ENCODE peak calls at places on chromosomes 4 and X, in four cellular contexts. L is bronchial epithelial cell, O is small intestine, M is lung. P is an unnamed sample. For H3K36me3, the result is how much of the 10 kb centered on the place peaks cover.

GRCh38 chr4:77500801-77501200 is 104.8 kb upstream of the CXCL13 start:
- DNase-seq in L (no peak), O (no peak), M (no peak), P (no peak)

GRCh38 chr4:177051473-177052060 is 258.1 kb upstream of the NEIL3 start:
- DNase-seq in L (peak), O (peak), M (no peak), P (no peak)

GRCh38 chr4:1473718-1474117 is 67.5 kb upstream of the NKX1-1 start:
- DNase-seq in L (no peak), O (no peak), M (no peak), P (no peak)

GRCh38 chrX:110163488-110163887 is 154.4 kb downstream of the AMMECR1 start:
- DNase-seq in L (peak), O (no peak), M (no peak), P (no peak)

GRCh38 chr4:72312032-72312650 is 256.9 kb downstream of the ADAMTS3 start:
- DNase-seq in L (peak), O (peak), M (peak), P (peak)

GRCh38 chr4:143397335-143397734 is 60.7 kb downstream of the GAB1 start:
- DNase-seq in L (no peak), O (no peak), M (no peak), P (no peak)

GRCh38 chr4:139603576-139604387 is 47.8 kb upstream of the SETD7 start:
- DNase-seq in L (peak), O (peak), M (peak), P (no peak)

GRCh38 chrX:150605603-150606002 is 37.2 kb downstream of the MTM1 start:
- DNase-seq in L (no peak), O (no peak), M (no peak), P (no peak)

GRCh38 chr4:158481811-158482210 is 39.9 kb upstream of the RXFP1 start:
- DNase-seq in L (no peak), O (no peak), M (no peak), P (no peak)

GRCh38 chr4:2081540-2081939 is 22.4 kb downstream of the NAT8L start:
- DNase-seq in L (no peak), O (no peak), M (no peak), P (no peak)

GRCh38 chr4:6225469-6225868 is 25.1 kb upstream of the JAKMIP1 start:
- DNase-seq in L (peak), O (no peak), M (no peak), P (no peak)

GRCh38 chr4:14167876-14168510 is 540.5 kb upstream of the BOD1L1 start:
- DNase-seq in L (peak), O (no peak), M (no peak), P (no peak)

GRCh38 chrX:76029385-76029784 is 143.5 kb upstream of the PBDC1 start:
- DNase-seq in L (no peak), O (no peak), M (no peak), P (peak)

GRCh38 chrX:39827959-39828358 is 269.8 kb downstream of the BCOR start:
- DNase-seq in L (no peak), O (no peak), M (no peak), P (no peak)

GRCh38 chr4:38099908-38100407 is 139.8 kb downstream of the PTTG2 start:
- DNase-seq in L (peak), O (no peak), M (no peak), P (no peak)

GRCh38 chr4:742096-742741 is 36.6 kb downstream of the PCGF3 start:
- DNase-seq in L (no peak), O (no peak), M (no peak), P (no peak)

GRCh38 chrX:137313627-137314026 is 252.3 kb upstream of the ZIC3 start:
- DNase-seq in L (no peak), O (no peak), M (no peak), P (no peak)

GRCh38 chr4:142548491-142548890 is 297.6 kb downstream of the INPP4B start:
- DNase-seq in L (peak), O (no peak), M (no peak), P (no peak)

GRCh38 chr4:148935179-148935578 is 493.0 kb upstream of the NR3C2 start:
- DNase-seq in L (no peak), O (no peak), M (no peak), P (no peak)

GRCh38 chr4:163391756-163392155 is 48.1 kb downstream of the NPY5R start:
- DNase-seq in L (no peak), O (no peak), M (no peak), P (no peak)

GRCh38 chrX:11446331-11446730 is 153.1 kb downstream of the AMELX start:
- DNase-seq in L (no peak), O (no peak), M (no peak), P (no peak)

GRCh38 chr4:154406022-154406835 is 85.4 kb downstream of the DCHS2 start:
- DNase-seq in L (no peak), O (no peak), M (no peak), P (no peak)

GRCh38 chrX:72620550-72621145 is 48.0 kb upstream of the HDAC8 start:
- DNase-seq in L (peak), O (peak), M (no peak), P (peak)

GRCh38 chr4:27123050-27123768 is 262.6 kb downstream of the STIM2 start:
- DNase-seq in L (no peak), O (peak), M (no peak), P (no peak)

GRCh38 chr4:66266035-66266434 is 595.7 kb upstream of the EPHA5 start:
- DNase-seq in L (no peak), O (no peak), M (no peak), P (no peak)

GRCh38 chr4:100782356-100782755 is 264.5 kb upstream of the EMCN start:
- DNase-seq in L (no peak), O (no peak), M (no peak), P (no peak)

GRCh38 chr4:100781433-100781832 is 263.6 kb upstream of the EMCN start:
- DNase-seq in L (no peak), O (peak), M (no peak), P (no peak)

GRCh38 chr4:100778431-100778830 is 260.6 kb upstream of the EMCN start:
- DNase-seq in L (no peak), O (peak), M (no peak), P (no peak)

DNA sequence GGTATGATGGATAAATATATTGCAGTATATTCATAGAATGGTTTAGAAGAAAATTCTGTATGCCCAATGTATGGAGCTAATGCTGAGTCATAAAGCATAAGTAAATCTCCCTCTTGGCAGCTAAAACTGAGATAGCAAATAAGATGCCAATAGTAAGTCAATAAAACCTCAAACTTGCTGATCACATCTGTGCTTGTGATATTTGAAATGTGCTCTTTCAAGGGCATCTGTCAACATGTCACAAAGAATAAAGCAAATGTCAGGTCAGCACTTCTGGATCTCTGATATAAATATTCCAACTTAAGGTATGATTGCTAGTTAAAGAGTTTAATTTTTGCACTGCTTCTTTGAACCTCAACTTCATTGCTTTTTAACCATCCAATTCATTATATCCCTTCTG is 262.3 kb upstream of the EMCN start:
- DNase-seq in L (no peak), O (no peak), M (no peak), P (no peak)
- H3K36me3 ChIP-seq in L (under half), O (under half), M (under half), P (under half)

DNA sequence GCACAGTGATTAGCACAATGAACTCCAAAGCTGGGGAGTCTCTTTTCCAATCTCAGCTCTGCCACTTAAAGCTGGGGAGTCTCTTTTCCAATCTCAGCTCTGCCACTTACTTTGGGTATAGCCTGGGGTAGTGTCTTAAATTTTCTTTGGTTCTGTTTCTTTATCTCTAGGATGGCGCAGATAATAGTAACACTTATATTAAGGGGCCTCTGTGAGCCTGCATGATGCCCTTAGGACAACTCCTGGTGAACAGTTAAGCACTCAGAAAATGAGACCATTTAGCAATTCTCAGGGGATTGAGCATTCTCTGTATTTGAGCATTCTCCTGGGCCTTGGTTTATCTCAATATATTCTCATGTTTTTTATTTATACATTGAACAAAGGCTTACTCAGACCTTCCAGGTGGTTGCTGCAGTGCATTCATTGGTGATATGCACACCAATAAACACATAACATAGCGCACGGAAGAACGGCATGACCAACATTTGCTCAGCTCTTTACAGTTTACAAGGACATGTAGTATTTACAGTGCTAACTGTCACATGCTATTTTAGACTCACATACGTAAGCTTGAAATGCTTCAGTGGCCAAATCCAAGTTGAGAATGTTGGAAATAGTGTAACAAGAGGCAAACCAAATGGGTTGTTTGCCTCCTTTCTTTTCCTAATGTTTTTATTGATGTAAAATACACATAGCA is 1722.6 kb upstream of the AGA start:
- DNase-seq in L (no peak), O (no peak), M (no peak), P (no peak)
- H3K36me3 ChIP-seq in L (under half), O (under half), M (under half), P (under half)

GRCh38 chrX:96710031-96710430 is 25.4 kb downstream of the DIAPH2 start:
- DNase-seq in L (no peak), O (no peak), M (no peak), P (no peak)

GRCh38 chrX:96707829-96708228 is 23.2 kb downstream of the DIAPH2 start:
- DNase-seq in L (no peak), O (no peak), M (no peak), P (no peak)

GRCh38 chrX:96715412-96715940 is 30.8 kb downstream of the DIAPH2 start:
- DNase-seq in L (no peak), O (no peak), M (no peak), P (no peak)

DNA sequence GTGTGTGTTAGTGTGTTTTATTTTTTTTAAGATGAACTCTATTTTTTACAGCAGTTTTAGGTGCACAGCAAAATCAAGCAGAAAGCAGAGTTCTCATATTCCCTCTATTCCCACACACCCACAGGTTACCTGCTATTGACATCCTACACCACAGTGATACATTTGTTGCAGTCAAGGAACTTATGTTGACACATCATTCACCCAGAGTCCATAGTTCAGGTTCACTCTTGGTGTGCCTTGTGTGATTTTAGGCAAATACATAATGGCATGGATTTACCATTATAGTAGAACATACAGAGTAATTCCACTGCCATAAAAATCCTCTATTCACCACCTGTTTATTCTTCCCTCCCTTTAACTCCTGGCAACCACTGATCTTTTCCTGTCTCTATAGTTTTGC is 28.7 kb downstream of the DIAPH2 start:
- DNase-seq in L (no peak), O (peak), M (no peak), P (no peak)
- H3K36me3 ChIP-seq in L (under half), O (under half), M (under half), P (under half)

DNA sequence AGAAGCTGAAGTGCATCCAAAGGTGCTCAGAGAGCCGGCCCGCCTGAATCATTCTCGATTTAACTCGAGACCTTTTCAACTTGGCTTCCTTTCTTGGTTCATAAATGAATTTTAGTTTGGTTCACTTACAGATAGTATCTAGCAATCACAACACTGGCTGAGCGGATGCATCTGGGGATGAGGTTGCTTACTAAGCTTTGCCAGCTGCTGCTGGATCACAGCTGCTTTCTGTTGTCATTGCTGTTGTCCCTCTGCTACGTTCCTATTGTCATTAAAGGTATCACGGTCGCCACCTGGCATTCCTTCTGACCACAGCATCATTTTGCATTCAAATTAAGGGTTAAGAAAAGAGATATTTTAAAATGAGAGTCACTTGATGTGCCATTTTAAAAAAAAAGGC is 115.5 kb downstream of the NFKB1 start:
- DNase-seq in L (no peak), O (no peak), M (no peak), P (no peak)
- H3K36me3 ChIP-seq in L (under half), O (under half), M (under half), P (under half)

GRCh38 chr4:112649055-112649408 is 12.1 kb downstream of the LARP7 start:
- DNase-seq in L (no peak), O (no peak), M (no peak), P (no peak)
- H3K36me3 ChIP-seq in L (under half), O (under half), M (under half), P (under half)

DNA sequence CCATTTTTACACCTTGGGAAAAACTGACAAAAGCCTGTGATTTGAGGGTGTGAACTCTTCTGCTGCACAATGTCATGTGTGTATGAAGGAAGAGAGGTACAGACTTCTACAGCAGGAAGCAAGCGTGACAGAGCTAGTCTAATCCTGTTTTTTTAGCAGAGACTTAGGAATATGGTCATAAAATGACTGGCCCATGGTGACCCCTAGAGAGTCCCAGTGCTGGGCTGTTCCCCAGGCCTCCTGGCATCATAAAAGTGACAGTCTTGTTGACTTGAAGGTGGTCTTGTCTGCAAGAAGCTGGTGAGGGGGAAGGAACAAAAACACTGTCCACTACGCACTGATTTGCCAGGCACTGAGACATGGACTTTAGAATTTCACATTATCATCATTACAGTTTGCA is 62.8 kb downstream of the HADH start:
- DNase-seq in L (no peak), O (no peak), M (no peak), P (no peak)
- H3K36me3 ChIP-seq in L (under half), O (under half), M (under half), P (under half)

GRCh38 chr4:3518511-3518880 is 13.7 kb downstream of the LRPAP1 start:
- DNase-seq in L (no peak), O (no peak), M (no peak), P (no peak)

GRCh38 chr4:3516061-3516835 is 16.0 kb downstream of the LRPAP1 start:
- DNase-seq in L (no peak), O (no peak), M (no peak), P (no peak)

GRCh38 chr4:3517731-3518510 is 14.3 kb downstream of the LRPAP1 start:
- DNase-seq in L (no peak), O (no peak), M (no peak), P (peak)

GRCh38 chr4:3515646-3516045 is 16.6 kb downstream of the LRPAP1 start:
- DNase-seq in L (no peak), O (no peak), M (no peak), P (peak)

DNA sequence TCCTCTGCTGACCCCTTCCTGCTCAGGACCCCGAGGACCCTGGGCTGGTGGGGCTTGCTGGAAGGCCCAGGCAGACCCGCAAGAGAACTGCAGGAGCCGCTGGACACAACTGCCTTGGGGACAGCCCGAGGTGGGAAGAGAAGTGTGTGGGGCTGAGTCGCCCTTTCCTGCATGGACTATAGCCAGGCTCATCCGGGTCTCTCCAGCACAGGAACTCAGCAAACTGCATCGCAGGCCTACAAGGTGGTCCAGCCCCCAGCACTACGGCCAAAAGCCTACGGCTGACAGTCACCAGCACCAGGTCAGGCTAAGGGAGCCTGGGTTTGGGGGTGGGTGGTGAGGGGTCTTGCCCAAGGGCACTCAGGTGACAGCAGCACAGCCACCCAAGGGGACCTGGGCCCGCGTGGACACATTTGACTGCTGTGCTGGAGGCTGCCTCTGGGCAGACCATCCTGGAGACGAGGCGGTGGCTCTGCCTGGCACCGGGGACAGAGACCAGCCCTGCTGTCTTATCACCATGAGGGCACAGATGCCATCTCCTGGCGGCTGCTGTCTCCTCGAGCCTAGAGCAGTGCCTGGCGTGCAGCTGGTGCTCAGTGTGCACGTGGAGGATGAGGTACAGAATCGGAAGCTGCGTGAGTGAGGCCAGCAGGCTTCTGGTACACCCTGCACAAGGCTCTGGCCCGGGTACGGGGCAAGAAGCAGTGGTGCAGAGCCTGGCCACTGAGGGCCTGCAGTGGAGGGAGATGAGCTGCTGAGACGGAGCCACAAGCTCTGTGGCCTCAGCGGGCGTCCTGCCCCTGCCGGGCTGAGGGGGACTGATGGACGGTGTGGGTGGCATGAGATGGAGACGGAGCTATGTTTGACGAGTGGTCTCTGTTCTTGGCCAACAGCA is 15.1 kb downstream of the LRPAP1 start:
- DNase-seq in L (no peak), O (no peak), M (no peak), P (peak)
- H3K36me3 ChIP-seq in L (half or more), O (under half), M (half or more), P (half or more)

GRCh38 chr4:11537846-11538245 is 109.2 kb upstream of the HS3ST1 start:
- DNase-seq in L (no peak), O (no peak), M (no peak), P (no peak)
- H3K36me3 ChIP-seq in L (under half), O (under half), M (under half), P (under half)

DNA sequence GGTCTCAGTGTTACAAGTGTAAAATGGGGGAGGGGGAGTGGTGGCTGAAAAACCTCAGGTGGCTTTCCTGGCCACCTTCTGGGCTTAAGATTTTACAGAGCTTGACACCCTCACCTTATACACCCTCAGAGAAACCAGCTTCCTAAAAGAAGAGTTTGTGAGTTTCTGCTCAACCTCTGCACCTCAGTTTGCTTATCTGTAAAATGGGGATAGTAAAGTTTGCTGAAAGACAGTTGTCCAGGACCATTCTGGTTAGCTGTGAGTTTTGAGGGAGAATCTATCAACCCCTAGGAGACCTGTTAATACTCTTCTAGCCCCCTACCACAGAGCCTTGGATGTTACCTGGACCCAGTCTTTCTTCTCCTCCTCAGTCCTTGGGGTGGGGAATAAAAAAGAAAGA is 9.7 kb downstream of the TSR2 start:
- DNase-seq in L (no peak), O (no peak), M (no peak), P (no peak)
- H3K36me3 ChIP-seq in L (under half), O (under half), M (under half), P (under half)

GRCh38 chr4:8110071-8110986 is 48.3 kb downstream of the ABLIM2 start:
- DNase-seq in L (peak), O (no peak), M (no peak), P (no peak)

GRCh38 chr4:8109406-8110065 is 49.1 kb downstream of the ABLIM2 start:
- DNase-seq in L (no peak), O (no peak), M (no peak), P (no peak)

GRCh38 chr4:8108261-8108660 is 50.4 kb downstream of the ABLIM2 start:
- DNase-seq in L (no peak), O (peak), M (no peak), P (peak)

GRCh38 chr4:8107146-8107657 is 51.4 kb downstream of the ABLIM2 start:
- DNase-seq in L (no peak), O (no peak), M (no peak), P (peak)

DNA sequence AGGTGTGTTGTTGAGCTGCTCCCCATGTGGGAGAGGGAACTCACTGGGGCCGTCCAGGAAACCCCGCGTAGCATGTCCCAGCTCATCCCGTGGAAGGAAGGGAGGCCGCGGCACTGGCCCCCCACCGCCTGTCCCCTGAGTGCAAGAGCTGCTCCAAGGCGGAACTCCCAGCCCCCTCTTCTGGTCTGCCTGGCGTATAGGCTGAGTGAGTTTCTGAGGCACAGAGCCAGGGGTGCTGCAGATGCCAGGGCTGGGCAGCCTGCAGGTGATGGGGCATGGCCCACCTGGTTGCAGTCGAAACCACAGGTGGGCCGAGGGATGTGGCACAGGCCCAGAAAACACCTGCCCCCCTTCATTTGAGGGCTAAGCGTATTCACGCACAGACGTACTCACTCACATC is 49.6 kb downstream of the ABLIM2 start:
- DNase-seq in L (no peak), O (no peak), M (no peak), P (peak)
- H3K36me3 ChIP-seq in L (under half), O (under half), M (under half), P (under half)

P was measured in pancreas.